ENCODE peak calls at places on chromosome 1, in six cellular contexts. U is brain microvascular endothelial cell; D is heart right ventricle; S is CD8-positive, alpha-beta T cell; M is neural progenitor cell; Z is HepG2. R is an unnamed sample. For H3K36me3, the result is how much of the 10 kb centered on the place peaks cover.

GRCh38 chr1:8241417-8242014 is 76.4 kb upstream of the SLC45A1 start:
- DNase-seq in Z (peak), M (no peak), S (no peak), D (no peak), U (no peak), R (no peak)

GRCh38 chr1:59703226-59703917 is 111.4 kb upstream of the HOOK1 start:
- DNase-seq in M (no peak), U (peak), S (no peak), D (no peak), Z (no peak), R (no peak)

GRCh38 chr1:28256197-28256827 is 3.0 kb upstream of the SESN2 start:
- DNase-seq in U (no peak), D (no peak), Z (no peak), M (no peak), S (no peak), R (no peak)

GRCh38 chr1:223363057-223363855 is 720 bp downstream of the SUSD4 start:
- DNase-seq in M (peak), Z (no peak), U (no peak), D (peak), S (peak), R (peak)

GRCh38 chr1:16048573-16049189 is 5.1 kb downstream of the CLCNKB start:
- DNase-seq in U (no peak), Z (no peak), S (no peak), M (peak), D (peak), R (peak)

GRCh38 chr1:28518745-28519341 is 13.0 kb downstream of the RCC1 start:
- DNase-seq in Z (peak), D (no peak), U (no peak), S (no peak), M (no peak), R (peak)

GRCh38 chr1:72439036-72439435 is 156.7 kb upstream of the NEGR1 start:
- DNase-seq in S (no peak), U (peak), M (no peak), D (no peak), Z (no peak), R (no peak)

GRCh38 chr1:233394860-233395717 is 67.6 kb downstream of the MAP3K21 start:
- DNase-seq in U (peak), S (no peak), D (peak), Z (peak), M (peak), R (no peak)

GRCh38 chr1:184882649-184883303 is 91.5 kb downstream of the NIBAN1 start:
- DNase-seq in M (no peak), U (no peak), Z (no peak), S (no peak), D (no peak), R (no peak)

GRCh38 chr1:204859885-204860284 is 10.8 kb upstream of the NFASC start:
- DNase-seq in U (no peak), M (no peak), D (no peak), S (no peak), Z (no peak), R (no peak)

GRCh38 chr1:64162151-64162550 is 41.3 kb upstream of the UBE2U start:
- DNase-seq in D (no peak), M (peak), U (no peak), Z (no peak), S (no peak), R (no peak)

GRCh38 chr1:23524716-23525401 is 6.2 kb downstream of the E2F2 start:
- DNase-seq in M (peak), U (no peak), Z (no peak), D (no peak), S (peak), R (peak)

GRCh38 chr1:41672641-41673313 is 188.3 kb upstream of the EDN2 start:
- DNase-seq in S (no peak), M (no peak), Z (no peak), U (peak), D (no peak), R (peak)

GRCh38 chr1:212485895-212486590 is 53.3 kb downstream of the NENF start:
- DNase-seq in Z (peak), U (peak), S (no peak), M (no peak), D (peak), R (peak)

GRCh38 chr1:40661678-40662077 is 3.8 kb downstream of the RIMS3 start:
- DNase-seq in Z (no peak), M (no peak), S (no peak), U (no peak), D (no peak), R (no peak)

GRCh38 chr1:215376544-215377264 is 190.4 kb upstream of the KCTD3 start:
- DNase-seq in Z (no peak), M (no peak), D (no peak), U (peak), S (no peak), R (peak)

GRCh38 chr1:228059536-228060457 is 22.7 kb upstream of the ARF1 start:
- DNase-seq in D (no peak), S (peak), M (peak), U (no peak), Z (no peak), R (no peak)

GRCh38 chr1:54256756-54257155 is 56.8 kb downstream of the MRPL37 start:
- DNase-seq in Z (no peak), S (no peak), D (no peak), U (no peak), M (no peak), R (no peak)

GRCh38 chr1:46301406-46302090 is 1.9 kb downstream of the LRRC41 start:
- DNase-seq in S (no peak), Z (peak), M (peak), U (peak), D (peak), R (peak)

GRCh38 chr1:245458761-245459174 is 304.0 kb downstream of the KIF26B start:
- DNase-seq in M (no peak), D (no peak), U (no peak), Z (no peak), S (no peak), R (no peak)

GRCh38 chr1:231918239-231919015 is 291.8 kb downstream of the DISC1 start:
- DNase-seq in Z (no peak), S (no peak), D (no peak), M (no peak), U (peak), R (no peak)

GRCh38 chr1:110686188-110686587 is 11.4 kb upstream of the KCNA3 start:
- DNase-seq in D (no peak), Z (no peak), U (no peak), S (peak), M (no peak), R (no peak)

GRCh38 chr1:5847013-5847654 is 145.1 kb downstream of the NPHP4 start:
- DNase-seq in M (peak), Z (no peak), D (no peak), S (no peak), U (peak), R (peak)

GRCh38 chr1:213985181-213986019 is 2.4 kb upstream of the PROX1 start:
- DNase-seq in S (no peak), D (no peak), U (no peak), M (peak), Z (no peak), R (no peak)

GRCh38 chr1:119544165-119544762 is 37.3 kb downstream of the HSD3B1 start:
- DNase-seq in S (no peak), U (no peak), D (no peak), Z (no peak), M (peak), R (peak)

GRCh38 chr1:25517476-25518394 is 25.7 kb upstream of the LDLRAP1 start:
- DNase-seq in D (no peak), U (no peak), S (no peak), M (peak), Z (no peak), R (no peak)

GRCh38 chr1:22119626-22120468 is 23.1 kb downstream of the WNT4 start:
- DNase-seq in U (no peak), Z (no peak), M (no peak), D (no peak), S (no peak), R (no peak)

GRCh38 chr1:206706298-206706791 is 21.6 kb downstream of the MAPKAPK2 start:
- DNase-seq in Z (no peak), M (peak), D (no peak), S (no peak), U (peak), R (peak)

GRCh38 chr1:36279110-36279788 is 26.9 kb upstream of the SH3D21 start:
- DNase-seq in U (no peak), Z (no peak), D (no peak), S (no peak), M (no peak), R (no peak)

GRCh38 chr1:16128338-16128741 is 27.5 kb downstream of the EPHA2 start:
- DNase-seq in U (no peak), M (no peak), Z (no peak), D (peak), S (no peak), R (no peak)

GRCh38 chr1:3432306-3432705 is 22.2 kb upstream of the ARHGEF16 start:
- DNase-seq in S (no peak), U (no peak), M (no peak), Z (no peak), D (no peak), R (no peak)

GRCh38 chr1:54016343-54017282 is 1.4 kb downstream of the LDLRAD1 start:
- DNase-seq in S (no peak), D (no peak), M (no peak), Z (peak), U (peak), R (peak)

GRCh38 chr1:193404236-193404635 is 217.8 kb upstream of the B3GALT2 start:
- DNase-seq in S (no peak), Z (no peak), U (no peak), D (no peak), M (peak), R (no peak)

GRCh38 chr1:51343624-51344023 is 13.3 kb upstream of the TTC39A start:
- DNase-seq in Z (no peak), D (no peak), U (no peak), M (no peak), S (no peak), R (no peak)

GRCh38 chr1:42832636-42833265 is 13.7 kb upstream of the ZNF691 start:
- DNase-seq in Z (no peak), S (no peak), U (no peak), M (no peak), D (no peak), R (peak)

GRCh38 chr1:96842215-96842614 is 120.6 kb downstream of the PTBP2 start:
- DNase-seq in U (no peak), S (no peak), M (no peak), Z (no peak), D (no peak), R (no peak)

GRCh38 chr1:96843196-96843595 is 121.6 kb downstream of the PTBP2 start:
- DNase-seq in U (peak), M (no peak), Z (no peak), S (no peak), D (no peak), R (peak)

GRCh38 chr1:96843601-96844000 is 122.0 kb downstream of the PTBP2 start:
- DNase-seq in S (no peak), Z (no peak), U (no peak), D (no peak), M (no peak), R (no peak)

GRCh38 chr1:96837817-96838216 is 116.2 kb downstream of the PTBP2 start:
- DNase-seq in D (no peak), Z (no peak), M (no peak), U (no peak), S (no peak), R (no peak)

DNA sequence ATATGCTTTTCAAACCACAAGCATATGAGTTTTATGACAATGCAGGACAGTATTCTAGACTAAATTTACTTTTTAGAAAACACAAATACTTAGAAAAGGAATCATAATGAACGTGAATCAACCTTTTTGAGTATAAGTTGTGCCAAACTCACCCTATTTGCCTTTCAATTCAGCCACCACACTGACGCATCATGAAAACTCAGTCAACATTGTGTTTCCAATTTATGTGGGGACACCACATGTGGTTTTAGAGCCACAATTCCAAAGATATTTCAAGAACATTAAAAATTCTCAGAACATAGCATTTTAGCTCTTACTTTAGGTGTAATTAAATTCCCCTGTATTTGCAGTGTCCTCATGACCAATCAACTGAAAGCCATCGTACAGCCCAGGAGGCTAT is 118.8 kb downstream of the PTBP2 start:
- DNase-seq in S (no peak), Z (no peak), M (no peak), D (no peak), U (no peak), R (no peak)
- H3K4me3 ChIP-seq in S (no peak), Z (no peak), M (no peak), D (no peak), U (no peak), R (no peak)

DNA sequence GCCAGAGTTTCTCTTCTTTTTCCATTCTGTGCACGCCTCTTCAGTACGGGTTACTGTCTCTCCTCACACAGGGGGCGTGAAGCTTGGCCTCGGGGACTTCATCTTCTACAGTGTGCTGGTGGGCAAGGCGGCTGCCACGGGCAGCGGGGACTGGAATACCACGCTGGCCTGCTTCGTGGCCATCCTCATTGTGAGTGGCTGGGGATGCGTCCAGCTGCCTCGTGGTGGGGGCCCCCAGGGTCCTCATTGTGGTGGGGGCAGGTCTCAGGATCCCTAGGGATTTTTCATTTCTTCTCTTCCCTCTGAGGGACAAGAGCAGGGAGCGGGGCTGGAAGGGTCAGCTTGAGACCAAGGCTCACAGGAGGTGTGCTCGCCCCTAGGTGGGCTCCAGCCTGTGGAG is 23.5 kb downstream of the PSEN2 start:
- DNase-seq in U (no peak), M (no peak), D (no peak), S (no peak), Z (no peak), R (no peak)
- H3K36me3 ChIP-seq in U (under half), M (under half), D (under half), S (under half), Z (under half), R (half or more)

DNA sequence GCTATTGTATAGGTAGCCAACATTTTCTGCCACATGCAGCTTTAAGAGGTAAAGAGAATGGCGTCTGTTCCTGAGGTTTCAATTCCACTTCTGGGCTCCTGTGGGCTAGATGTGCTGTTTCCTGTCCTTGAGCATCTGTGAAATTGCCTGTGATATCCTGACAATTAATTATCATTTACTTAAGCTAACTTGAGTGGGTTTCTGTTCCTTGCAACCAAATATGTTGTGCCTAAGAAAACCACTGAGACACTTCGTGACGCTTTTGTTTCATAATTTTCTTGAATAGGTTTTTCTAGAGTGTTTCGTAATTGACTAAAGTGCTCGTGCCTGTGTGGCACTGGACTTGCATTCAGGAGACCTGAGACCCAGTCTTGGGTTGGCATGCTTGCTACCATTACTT is 127.3 kb upstream of the POU3F1 start:
- DNase-seq in D (no peak), S (no peak), U (no peak), Z (no peak), M (no peak), R (no peak)
- H3K4me3 ChIP-seq in D (no peak), S (no peak), U (no peak), Z (no peak), M (no peak), R (no peak)

GRCh38 chr1:17624540-17625256 is 85.2 kb downstream of the ARHGEF10L start:
- DNase-seq in S (no peak), U (peak), D (peak), Z (no peak), M (no peak), R (no peak)
- H3K36me3 ChIP-seq in S (under half), U (under half), D (under half), Z (half or more), M (under half), R (under half)

GRCh38 chr1:225468270-225469020 is 40.6 kb upstream of the LBR start:
- DNase-seq in D (no peak), M (no peak), U (no peak), Z (no peak), S (no peak), R (no peak)
- H3K4me3 ChIP-seq in D (peak), M (no peak), U (no peak), Z (no peak), S (peak), R (no peak)

GRCh38 chr1:56506951-56507437 is 72.4 kb downstream of the PLPP3 start:
- DNase-seq in D (no peak), Z (peak), U (no peak), M (no peak), S (no peak), R (no peak)
- H3K36me3 ChIP-seq in D (half or more), Z (half or more), U (under half), M (under half), S (under half), R (under half)

DNA sequence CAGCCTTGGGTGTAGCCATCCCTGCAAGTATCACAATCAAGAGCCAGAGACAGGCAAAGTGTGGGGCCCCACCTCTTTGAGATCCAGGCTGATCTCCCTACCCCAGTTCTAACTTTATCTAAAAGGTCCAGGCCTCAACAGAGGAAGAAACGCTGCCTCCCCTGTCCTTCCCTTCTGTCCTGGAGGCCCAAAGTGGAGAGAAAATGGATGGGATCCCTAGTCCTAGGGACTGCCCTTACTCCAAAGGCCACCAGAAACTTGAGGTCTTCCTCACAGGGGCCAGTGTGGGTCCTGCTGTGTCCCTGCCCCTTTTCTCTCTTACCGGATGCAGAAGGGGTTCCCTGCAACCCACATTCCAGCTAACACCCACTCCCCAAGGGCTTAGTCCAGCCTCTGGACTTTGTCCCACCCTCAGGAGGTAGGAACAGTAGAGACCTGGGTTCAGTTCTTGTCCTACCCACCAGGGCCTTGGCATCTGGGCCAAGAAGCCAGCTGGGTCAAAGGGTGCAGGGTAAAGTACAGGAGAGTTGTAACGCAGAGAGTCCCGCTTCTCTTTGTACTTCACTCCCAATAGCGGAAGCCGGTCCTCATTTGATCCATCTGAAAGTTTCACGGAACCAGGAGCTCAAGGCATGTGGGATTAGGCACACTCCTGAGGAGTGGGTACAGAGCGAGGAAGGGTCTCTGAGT is 1.9 kb downstream of the HDGF start:
- DNase-seq in U (no peak), M (no peak), S (no peak), D (no peak), Z (peak), R (no peak)
- H3K4me3 ChIP-seq in U (peak), M (peak), S (peak), D (peak), Z (peak), R (peak)